ENCODE peak calls at places on chromosome 6, in six cellular contexts. G, O, X, K, S and J are unnamed samples.

GRCh38 chr6:93165850-93166249 is 253.5 kb downstream of the EPHA7 start:
- DNase-seq in G (no peak), O (no peak), X (no peak), K (no peak), S (no peak), J (no peak)

GRCh38 chr6:82204010-82204409 is 43.5 kb downstream of the IBTK start:
- DNase-seq in G (no peak), O (no peak), X (no peak), K (no peak), S (no peak), J (no peak)

GRCh38 chr6:13431861-13432465 is 55.4 kb downstream of the GFOD1 start:
- DNase-seq in G (no peak), O (no peak), X (peak; percentile 45), K (no peak), S (no peak), J (no peak)

GRCh38 chr6:30690403-30691207 is at the start of gene NRM:
- DNase-seq in G (peak; percentile 75), O (peak; percentile 60), X (peak; percentile 49), K (peak; percentile 83), S (peak; percentile 95), J (peak; percentile 55)

GRCh38 chr6:107153061-107153460 is 37.7 kb upstream of the BEND3 start:
- DNase-seq in G (no peak), O (no peak), X (no peak), K (no peak), S (no peak), J (no peak)

GRCh38 chr6:50850223-50850751 is 31.6 kb downstream of the TFAP2B start:
- DNase-seq in G (no peak), O (no peak), X (no peak), K (peak; percentile 23), S (no peak), J (no peak)

GRCh38 chr6:137102050-137102848 is 57.5 kb upstream of the IL20RA start:
- DNase-seq in G (peak; percentile 21), O (no peak), X (no peak), K (no peak), S (no peak), J (no peak)

GRCh38 chr6:120405947-120406346 is 928.3 kb downstream of the TBC1D32 start:
- DNase-seq in G (no peak), O (no peak), X (no peak), K (no peak), S (no peak), J (no peak)

GRCh38 chr6:158630944-158631616 is 13.5 kb downstream of the DYNLT1 start:
- DNase-seq in G (no peak), O (no peak), X (no peak), K (no peak), S (peak; percentile 79), J (no peak)

GRCh38 chr6:40477246-40478126 is 109.7 kb downstream of the LRFN2 start:
- DNase-seq in G (no peak), O (no peak), X (peak; percentile 62), K (no peak), S (no peak), J (no peak)

GRCh38 chr6:25166955-25167753 is 112.0 kb upstream of the CARMIL1 start:
- DNase-seq in G (peak; percentile 56), O (no peak), X (no peak), K (no peak), S (no peak), J (no peak)

GRCh38 chr6:62345446-62345845 is 59.4 kb upstream of the KHDRBS2 start:
- DNase-seq in G (no peak), O (no peak), X (no peak), K (no peak), S (no peak), J (no peak)

GRCh38 chr6:5025911-5026819 is 22.3 kb upstream of the RPP40 start:
- DNase-seq in G (no peak), O (no peak), X (no peak), K (peak; percentile 45), S (peak; percentile 64), J (no peak)

GRCh38 chr6:166830185-166830890 is 126.0 kb downstream of the RNASET2 start:
- DNase-seq in G (no peak), O (no peak), X (no peak), K (no peak), S (no peak), J (no peak)

GRCh38 chr6:31572041-31572911 is at the start of gene LTA:
- DNase-seq in G (peak; percentile 48), O (no peak), X (peak; percentile 80), K (no peak), S (no peak), J (no peak)

GRCh38 chr6:134539865-134540323 is 222.0 kb upstream of the SGK1 start:
- DNase-seq in G (no peak), O (no peak), X (no peak), K (no peak), S (peak; percentile 37), J (no peak)

GRCh38 chr6:91678679-91679078 is 1091.8 kb upstream of the MAP3K7 start:
- DNase-seq in G (no peak), O (no peak), X (no peak), K (no peak), S (no peak), J (no peak)

GRCh38 chr6:117547688-117548621 is 54.4 kb downstream of the GOPC start:
- DNase-seq in G (no peak), O (no peak), X (peak; percentile 55), K (peak; percentile 51), S (peak; percentile 79), J (no peak)

GRCh38 chr6:36659271-36659670 is 19.2 kb upstream of the CDKN1A start:
- DNase-seq in G (no peak), O (no peak), X (no peak), K (no peak), S (no peak), J (no peak)

GRCh38 chr6:113676972-113677371 is 180.2 kb upstream of the MARCKS start:
- DNase-seq in G (no peak), O (no peak), X (no peak), K (no peak), S (no peak), J (no peak)

GRCh38 chr6:150720774-150721233 is 121.1 kb downstream of the PLEKHG1 start:
- DNase-seq in G (peak; percentile 65), O (no peak), X (no peak), K (no peak), S (no peak), J (no peak)
- H3K4me1 ChIP-seq in G (no peaks in the 10 kb centered on the region), O (no peaks in the 10 kb centered on the region), X (no peaks in the 10 kb centered on the region), K (peaks cover 3% of the 10 kb centered on the region), S (peaks cover 2% of the 10 kb centered on the region), J (peaks cover 4% of the 10 kb centered on the region)

GRCh38 chr6:29130644-29131043 is 22.8 kb downstream of the OR2J3 start:
- DNase-seq in G (no peak), O (no peak), X (no peak), K (no peak), S (peak; percentile 18), J (no peak)
- H3K4me3 ChIP-seq in G (no peak overlapping the region), O (no peak overlapping the region), X (no peak overlapping the region), K (no peak overlapping the region), S (no peak overlapping the region), J (no peak overlapping the region)

DNA sequence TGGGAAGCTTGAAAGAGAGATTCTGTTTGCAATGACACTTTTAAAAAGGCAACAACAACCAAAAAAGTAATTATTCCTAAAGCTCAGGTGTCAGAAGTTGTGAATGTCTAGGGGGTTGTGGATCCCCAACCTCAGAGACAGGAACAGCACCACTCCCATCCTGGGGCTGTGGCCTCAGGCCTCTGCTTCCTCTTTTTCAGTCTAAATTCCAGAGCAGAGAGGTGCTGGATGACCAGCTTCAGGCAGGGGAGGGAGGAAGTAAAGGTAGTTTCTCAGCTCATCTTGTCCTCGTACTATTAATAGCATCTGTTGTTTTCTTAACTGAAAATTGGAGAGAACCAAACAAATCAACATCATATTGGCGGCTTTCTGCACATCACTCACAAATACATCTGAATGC is 8.3 kb downstream of the NT5E start:
- DNase-seq in G (no peak), O (no peak), X (no peak), K (no peak), S (no peak), J (no peak)
- H3K4me1 ChIP-seq in G (peaks cover 54% of the 10 kb centered on the region), O (peaks cover 62% of the 10 kb centered on the region), X (peaks cover 100% of the 10 kb centered on the region), K (peaks cover 16% of the 10 kb centered on the region), S (no peaks in the 10 kb centered on the region), J (peaks cover 75% of the 10 kb centered on the region)

DNA sequence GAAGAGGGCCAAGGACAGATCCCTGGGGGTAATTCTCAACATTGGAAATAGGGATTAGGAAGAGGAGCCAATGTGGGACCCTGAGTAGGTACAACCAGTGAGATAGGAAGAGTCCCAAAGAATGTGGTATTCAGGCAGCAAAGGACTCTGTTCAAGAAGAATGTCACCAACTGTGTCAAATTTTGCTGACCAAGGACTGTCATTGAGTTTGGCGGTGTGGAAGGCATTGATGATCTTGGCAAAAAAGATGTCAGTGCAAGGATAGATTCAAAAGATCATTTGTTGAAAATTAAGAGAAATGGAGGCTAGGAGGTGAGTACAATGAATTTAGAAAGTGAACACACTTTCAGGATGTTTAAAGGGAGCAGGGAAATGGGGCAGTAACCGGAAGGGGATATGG is 82.4 kb upstream of the SUPT3H start:
- DNase-seq in G (no peak), O (no peak), X (no peak), K (no peak), S (no peak), J (no peak)
- H3K4me3 ChIP-seq in G (no peak overlapping the region), O (no peak overlapping the region), X (no peak overlapping the region), K (no peak overlapping the region), S (no peak overlapping the region), J (no peak overlapping the region)

DNA sequence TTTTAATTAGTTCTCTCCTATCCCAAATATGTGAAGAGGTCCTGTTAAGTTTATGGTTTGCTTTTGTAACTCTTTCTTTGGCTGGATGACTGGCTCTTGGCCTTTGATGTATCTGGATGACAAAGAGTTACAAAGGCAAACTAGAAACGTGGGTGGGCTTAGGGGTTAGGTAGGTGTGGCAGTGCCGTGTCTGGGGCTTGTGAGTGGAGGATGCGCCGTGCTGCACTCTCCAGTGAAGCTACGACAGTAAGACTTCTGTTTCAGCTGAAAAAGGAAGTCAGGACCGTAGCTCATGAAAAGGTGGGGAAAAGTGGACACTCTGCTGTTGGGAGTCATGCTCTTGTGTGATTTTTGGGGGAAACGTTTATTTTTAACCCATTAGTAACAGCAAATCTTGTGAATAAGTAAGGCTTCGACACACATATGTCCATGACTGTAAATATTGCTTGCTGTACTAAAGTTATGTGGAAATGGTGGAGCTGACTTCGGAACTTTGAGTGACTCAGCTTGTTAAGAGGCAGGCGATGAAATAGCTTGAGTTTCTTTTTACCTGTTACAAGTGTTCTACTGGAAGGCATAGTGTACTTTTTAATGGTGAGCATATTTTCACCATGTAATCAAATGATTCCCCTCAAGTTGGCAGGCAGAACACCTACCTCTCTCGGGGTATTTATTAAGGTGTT is 45.6 kb downstream of the DUSP22 start:
- DNase-seq in G (no peak), O (no peak), X (peak; percentile 55), K (no peak), S (no peak), J (no peak)
- H3K4me1 ChIP-seq in G (peaks cover 32% of the 10 kb centered on the region), O (peaks cover 9% of the 10 kb centered on the region), X (peaks cover 65% of the 10 kb centered on the region), K (peaks cover 6% of the 10 kb centered on the region), S (no peaks in the 10 kb centered on the region), J (no peaks in the 10 kb centered on the region)